ENCODE peak calls at places on chromosomes 4 and X, in eight cellular contexts. D is stimulated activated CD4-positive, alpha-beta T cell treated with anti-CD3 and anti-CD28 coated beads, Interleukin-1b, Interleukin-23, amount 100 ng/mL, for 4 hours; A is HL-60; M is Daoy; I is NCI-H345; C is activated naive CD4-positive, alpha-beta T cell treated with anti-CD3 and anti-CD28 coated beads, Interleukin-2, amount 50 U/mL, for 16 hours; O is cardiac muscle cell; F is HEK293T. E is an unnamed sample.
A peak's percentile ranks its signal among the peaks of the same experiment; 100 is the strongest.

GRCh38 chr4:64545593-64545992 is 136.3 kb upstream of the TECRL start:
- DNase-seq in I (no peak), A (no peak), C (no peak), D (no peak), M (no peak), F (no peak), O (no peak), E (no peak)

GRCh38 chr4:2338754-2339457 is 77.0 kb upstream of the MXD4 start:
- DNase-seq in C (no peak), O (no peak), A (no peak), I (no peak), D (no peak), M (no peak), F (no peak), E (no peak)

GRCh38 chrX:12400218-12400617 is 261.9 kb downstream of the FRMPD4 start:
- DNase-seq in D (no peak), F (no peak), C (no peak), A (no peak), I (no peak), M (no peak), O (no peak), E (no peak)

GRCh38 chr4:110837896-110838450 is 215.1 kb upstream of the PITX2 start:
- DNase-seq in O (no peak), D (no peak), A (no peak), M (no peak), F (no peak), I (peak; percentile 37), C (no peak), E (no peak)

GRCh38 chrX:70444326-70445196 is at the start of gene DLG3:
- DNase-seq in I (peak; percentile 66), F (peak; percentile 50), M (peak; percentile 47), O (peak; percentile 57), D (no peak), A (no peak), C (no peak), E (no peak)

GRCh38 chr4:4574792-4575191 is 32.9 kb upstream of the STX18 start:
- DNase-seq in F (no peak), D (peak; percentile 9), C (no peak), M (peak; percentile 61), O (no peak), A (no peak), I (no peak), E (no peak)

GRCh38 chr4:7786040-7786439 is 153.6 kb downstream of the AFAP1 start:
- DNase-seq in M (no peak), F (no peak), D (no peak), A (no peak), O (no peak), C (no peak), I (no peak), E (no peak)

GRCh38 chr4:73575667-73576066 is 44.6 kb downstream of the RASSF6 start:
- DNase-seq in M (no peak), C (no peak), D (no peak), O (no peak), A (no peak), I (no peak), F (no peak), E (no peak)

GRCh38 chr4:151917145-151917775 is 156.5 kb upstream of the GATB start:
- DNase-seq in C (no peak), O (no peak), F (no peak), A (no peak), I (no peak), M (no peak), D (no peak), E (no peak)

GRCh38 chr4:186643501-186644315 is 79.9 kb downstream of the FAT1 start:
- DNase-seq in O (no peak), C (no peak), D (no peak), F (no peak), I (no peak), M (peak; percentile 7), A (no peak), E (no peak)

GRCh38 chrX:138897621-138898492 is 186.3 kb upstream of the FGF13 start:
- DNase-seq in C (no peak), F (no peak), D (no peak), O (no peak), I (no peak), A (no peak), M (peak; percentile 40), E (no peak)

GRCh38 chr4:48269861-48270515 is 350 bp upstream of the TEC start:
- DNase-seq in M (peak; percentile 91), F (peak; percentile 88), C (peak; percentile 90), D (peak; percentile 80), A (peak; percentile 94), O (peak; percentile 94), I (peak; percentile 70), E (peak; percentile 85)

GRCh38 chrX:70313503-70313902 is 23.6 kb downstream of the KIF4A start:
- DNase-seq in O (no peak), F (no peak), I (no peak), D (no peak), A (no peak), C (no peak), M (peak; percentile 12), E (no peak)

GRCh38 chr4:17510582-17510981 is 1.3 kb downstream of the QDPR start:
- DNase-seq in O (no peak), D (no peak), F (no peak), I (no peak), M (no peak), C (no peak), A (no peak), E (no peak)

GRCh38 chr4:48594185-48594584 is 104.1 kb downstream of the ZAR1 start:
- DNase-seq in I (no peak), A (no peak), F (no peak), O (no peak), D (no peak), C (no peak), M (no peak), E (no peak)

GRCh38 chr4:15742637-15743036 is 35.5 kb upstream of the CD38 start:
- DNase-seq in O (no peak), M (no peak), F (no peak), A (no peak), C (no peak), D (no peak), I (no peak), E (no peak)

GRCh38 chr4:152399246-152399645 is 136.6 kb downstream of the FBXW7 start:
- DNase-seq in A (peak; percentile 32), D (no peak), C (no peak), F (no peak), O (no peak), M (no peak), I (no peak), E (no peak)